ENCODE peak calls at places on chromosomes 7 and 10, in ten cellular contexts. One of them, this sample, is unnamed.

GRCh38 chr10:22334414-22335203 is 10.7 kb upstream of the SPAG6 start:
- DNase-seq in GM12865: no peak
- DNase-seq in OCI-LY7: no peak
- DNase-seq in spleen: peak
- DNase-seq in PC-9: no peak
- DNase-seq in heart right ventricle: no peak
- DNase-seq in H1: peak
- DNase-seq in foreskin fibroblast: no peak
- DNase-seq in fibroblast of lung: no peak
- DNase-seq in osteoblast: peak
- DNase-seq in this sample: no peak

GRCh38 chr10:50405733-50406132 is 154.4 kb upstream of the ASAH2 start:
- DNase-seq in H1: no peak
- DNase-seq in osteoblast: no peak
- DNase-seq in GM12865: no peak
- DNase-seq in PC-9: no peak
- DNase-seq in OCI-LY7: no peak
- DNase-seq in foreskin fibroblast: no peak
- DNase-seq in heart right ventricle: no peak
- DNase-seq in spleen: no peak
- DNase-seq in fibroblast of lung: no peak
- DNase-seq in this sample: no peak

GRCh38 chr10:123995461-123996131 is 97.8 kb downstream of the CHST15 start:
- DNase-seq in spleen: peak
- DNase-seq in fibroblast of lung: peak
- DNase-seq in OCI-LY7: peak
- DNase-seq in foreskin fibroblast: peak
- DNase-seq in osteoblast: peak
- DNase-seq in heart right ventricle: peak
- DNase-seq in PC-9: peak
- DNase-seq in GM12865: peak
- DNase-seq in H1: peak
- DNase-seq in this sample: peak

GRCh38 chr10:4532467-4532866 is 293.5 kb upstream of the AKR1E2 start:
- DNase-seq in osteoblast: peak
- DNase-seq in foreskin fibroblast: peak
- DNase-seq in OCI-LY7: no peak
- DNase-seq in heart right ventricle: no peak
- DNase-seq in PC-9: no peak
- DNase-seq in H1: no peak
- DNase-seq in GM12865: no peak
- DNase-seq in fibroblast of lung: peak
- DNase-seq in spleen: no peak
- DNase-seq in this sample: no peak

GRCh38 chr7:18472161-18472483 is 23.4 kb upstream of the HDAC9 start:
- DNase-seq in heart right ventricle: no peak
- DNase-seq in GM12865: no peak
- DNase-seq in osteoblast: no peak
- DNase-seq in foreskin fibroblast: no peak
- DNase-seq in PC-9: no peak
- DNase-seq in OCI-LY7: no peak
- DNase-seq in fibroblast of lung: no peak
- DNase-seq in spleen: no peak
- DNase-seq in H1: no peak
- DNase-seq in this sample: no peak

GRCh38 chr7:70178787-70179186 is 580.5 kb downstream of the AUTS2 start:
- DNase-seq in PC-9: no peak
- DNase-seq in H1: no peak
- DNase-seq in heart right ventricle: no peak
- DNase-seq in spleen: no peak
- DNase-seq in fibroblast of lung: no peak
- DNase-seq in OCI-LY7: no peak
- DNase-seq in GM12865: no peak
- DNase-seq in osteoblast: no peak
- DNase-seq in foreskin fibroblast: peak
- DNase-seq in this sample: no peak

GRCh38 chr7:21791046-21791445 is 154.7 kb downstream of the CDCA7L start:
- DNase-seq in heart right ventricle: no peak
- DNase-seq in spleen: no peak
- DNase-seq in osteoblast: no peak
- DNase-seq in fibroblast of lung: no peak
- DNase-seq in H1: no peak
- DNase-seq in PC-9: no peak
- DNase-seq in GM12865: no peak
- DNase-seq in foreskin fibroblast: no peak
- DNase-seq in OCI-LY7: no peak
- DNase-seq in this sample: no peak

GRCh38 chr7:95527033-95527775 is 41.5 kb downstream of the ASB4 start:
- DNase-seq in PC-9: peak
- DNase-seq in OCI-LY7: peak
- DNase-seq in foreskin fibroblast: peak
- DNase-seq in H1: peak
- DNase-seq in osteoblast: peak
- DNase-seq in GM12865: peak
- DNase-seq in heart right ventricle: peak
- DNase-seq in fibroblast of lung: peak
- DNase-seq in spleen: peak
- DNase-seq in this sample: no peak

GRCh38 chr7:117157121-117157870 is 165.6 kb downstream of the WNT2 start:
- DNase-seq in GM12865: no peak
- DNase-seq in OCI-LY7: no peak
- DNase-seq in fibroblast of lung: peak
- DNase-seq in osteoblast: peak
- DNase-seq in H1: no peak
- DNase-seq in heart right ventricle: peak
- DNase-seq in foreskin fibroblast: peak
- DNase-seq in spleen: no peak
- DNase-seq in PC-9: peak
- DNase-seq in this sample: peak

GRCh38 chr10:91389636-91390512 is 20.3 kb upstream of the HECTD2 start:
- DNase-seq in heart right ventricle: peak
- DNase-seq in OCI-LY7: peak
- DNase-seq in H1: no peak
- DNase-seq in spleen: no peak
- DNase-seq in osteoblast: peak
- DNase-seq in foreskin fibroblast: peak
- DNase-seq in PC-9: no peak
- DNase-seq in GM12865: peak
- DNase-seq in fibroblast of lung: peak
- DNase-seq in this sample: no peak

GRCh38 chr7:44131173-44132009 is 8.0 kb upstream of the POLD2 start:
- DNase-seq in fibroblast of lung: peak
- DNase-seq in OCI-LY7: peak
- DNase-seq in spleen: no peak
- DNase-seq in H1: no peak
- DNase-seq in GM12865: peak
- DNase-seq in foreskin fibroblast: no peak
- DNase-seq in PC-9: peak
- DNase-seq in osteoblast: peak
- DNase-seq in heart right ventricle: no peak
- DNase-seq in this sample: no peak

GRCh38 chr7:33892945-33893344 is 12.4 kb upstream of the BMPER start:
- DNase-seq in fibroblast of lung: no peak
- DNase-seq in OCI-LY7: no peak
- DNase-seq in spleen: no peak
- DNase-seq in heart right ventricle: no peak
- DNase-seq in foreskin fibroblast: no peak
- DNase-seq in PC-9: no peak
- DNase-seq in H1: no peak
- DNase-seq in GM12865: no peak
- DNase-seq in osteoblast: no peak
- DNase-seq in this sample: no peak

GRCh38 chr7:29921404-29922010 is 68.1 kb downstream of the SCRN1 start:
- DNase-seq in osteoblast: peak
- DNase-seq in H1: peak
- DNase-seq in OCI-LY7: peak
- DNase-seq in fibroblast of lung: peak
- DNase-seq in spleen: no peak
- DNase-seq in heart right ventricle: peak
- DNase-seq in PC-9: peak
- DNase-seq in GM12865: peak
- DNase-seq in foreskin fibroblast: peak
- DNase-seq in this sample: no peak

GRCh38 chr10:76523215-76523614 is 1091.8 kb downstream of the LRMDA start:
- DNase-seq in foreskin fibroblast: no peak
- DNase-seq in fibroblast of lung: peak
- DNase-seq in osteoblast: no peak
- DNase-seq in spleen: peak
- DNase-seq in PC-9: no peak
- DNase-seq in OCI-LY7: no peak
- DNase-seq in GM12865: no peak
- DNase-seq in H1: no peak
- DNase-seq in heart right ventricle: peak
- DNase-seq in this sample: no peak

GRCh38 chr10:78342787-78343186 is 309.1 kb downstream of the RPS24 start:
- DNase-seq in osteoblast: no peak
- DNase-seq in GM12865: no peak
- DNase-seq in H1: peak
- DNase-seq in heart right ventricle: no peak
- DNase-seq in foreskin fibroblast: no peak
- DNase-seq in OCI-LY7: no peak
- DNase-seq in spleen: peak
- DNase-seq in fibroblast of lung: no peak
- DNase-seq in PC-9: no peak
- DNase-seq in this sample: no peak

DNA sequence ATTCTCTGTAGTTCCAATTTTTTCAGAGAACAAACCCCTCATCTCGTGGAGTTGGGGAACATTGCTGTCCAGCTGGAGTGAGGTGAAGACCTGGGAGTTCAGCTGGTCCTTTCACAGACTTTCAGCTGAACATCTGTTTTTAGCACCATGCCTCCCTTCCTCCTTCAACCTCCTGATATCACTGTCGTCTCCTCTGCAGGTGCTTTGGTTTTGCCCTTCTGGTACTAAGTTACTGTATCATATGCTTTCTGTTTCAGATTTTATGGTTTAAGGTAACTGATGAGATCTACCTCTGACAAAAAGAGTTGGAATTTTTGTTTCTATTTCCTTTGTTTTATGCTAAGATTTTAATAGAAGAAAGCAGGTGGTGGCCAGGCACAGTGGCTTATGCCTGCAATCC is 102.9 kb downstream of the ZNF438 start:
- DNase-seq in fibroblast of lung: no peak
- DNase-seq in PC-9: no peak
- DNase-seq in foreskin fibroblast: no peak
- DNase-seq in H1: no peak
- DNase-seq in GM12865: peak
- DNase-seq in osteoblast: no peak
- DNase-seq in OCI-LY7: no peak
- DNase-seq in heart right ventricle: no peak
- DNase-seq in spleen: no peak
- DNase-seq in this sample: no peak
- H3K4me3 ChIP-seq in fibroblast of lung: no peak
- H3K4me3 ChIP-seq in PC-9: no peak
- H3K4me3 ChIP-seq in foreskin fibroblast: no peak
- H3K4me3 ChIP-seq in H1: no peak
- H3K4me3 ChIP-seq in GM12865: peak
- H3K4me3 ChIP-seq in osteoblast: no peak
- H3K4me3 ChIP-seq in OCI-LY7: no peak
- H3K4me3 ChIP-seq in heart right ventricle: no peak
- H3K4me3 ChIP-seq in spleen: no peak
- H3K4me3 ChIP-seq in this sample: no peak

GRCh38 chr7:19964198-19964597 is 190.8 kb upstream of the TMEM196 start:
- DNase-seq in fibroblast of lung: peak
- DNase-seq in OCI-LY7: no peak
- DNase-seq in GM12865: no peak
- DNase-seq in spleen: no peak
- DNase-seq in osteoblast: peak
- DNase-seq in PC-9: no peak
- DNase-seq in heart right ventricle: no peak
- DNase-seq in H1: no peak
- DNase-seq in foreskin fibroblast: no peak
- DNase-seq in this sample: no peak
- TF ChIP-seq CTCF in fibroblast of lung: no peak
- TF ChIP-seq CTCF in OCI-LY7: no peak
- TF ChIP-seq CTCF in GM12865: no peak
- TF ChIP-seq CTCF in spleen: no peak
- TF ChIP-seq CTCF in osteoblast: no peak
- TF ChIP-seq CTCF in PC-9: no peak
- TF ChIP-seq CTCF in heart right ventricle: no peak
- TF ChIP-seq CTCF in H1: no peak
- TF ChIP-seq CTCF in foreskin fibroblast: no peak
- TF ChIP-seq CTCF in this sample: no peak

GRCh38 chr7:88357794-88358533 is 51.3 kb upstream of the STEAP4 start:
- DNase-seq in H1: no peak
- DNase-seq in spleen: no peak
- DNase-seq in OCI-LY7: peak
- DNase-seq in foreskin fibroblast: peak
- DNase-seq in PC-9: no peak
- DNase-seq in GM12865: peak
- DNase-seq in osteoblast: no peak
- DNase-seq in fibroblast of lung: no peak
- DNase-seq in heart right ventricle: no peak
- DNase-seq in this sample: no peak
- H3K4me3 ChIP-seq in H1: no peak
- H3K4me3 ChIP-seq in spleen: no peak
- H3K4me3 ChIP-seq in OCI-LY7: no peak
- H3K4me3 ChIP-seq in foreskin fibroblast: no peak
- H3K4me3 ChIP-seq in PC-9: no peak
- H3K4me3 ChIP-seq in GM12865: peak
- H3K4me3 ChIP-seq in osteoblast: peak
- H3K4me3 ChIP-seq in fibroblast of lung: no peak
- H3K4me3 ChIP-seq in heart right ventricle: peak
- H3K4me3 ChIP-seq in this sample: no peak

GRCh38 chr7:80288175-80289122 is 153.8 kb downstream of the GNAI1 start:
- DNase-seq in GM12865: no peak
- DNase-seq in foreskin fibroblast: peak
- DNase-seq in PC-9: peak
- DNase-seq in osteoblast: peak
- DNase-seq in fibroblast of lung: peak
- DNase-seq in H1: no peak
- DNase-seq in heart right ventricle: no peak
- DNase-seq in OCI-LY7: no peak
- DNase-seq in spleen: no peak
- DNase-seq in this sample: no peak
- TF ChIP-seq CTCF in GM12865: no peak
- TF ChIP-seq CTCF in foreskin fibroblast: no peak
- TF ChIP-seq CTCF in PC-9: peak
- TF ChIP-seq CTCF in osteoblast: no peak
- TF ChIP-seq CTCF in fibroblast of lung: no peak
- TF ChIP-seq CTCF in H1: no peak
- TF ChIP-seq CTCF in heart right ventricle: no peak
- TF ChIP-seq CTCF in OCI-LY7: no peak
- TF ChIP-seq CTCF in spleen: no peak
- TF ChIP-seq CTCF in this sample: no peak

GRCh38 chr10:112261281-112261822 is 21.8 kb upstream of the TECTB start:
- DNase-seq in foreskin fibroblast: peak
- DNase-seq in spleen: no peak
- DNase-seq in GM12865: no peak
- DNase-seq in OCI-LY7: no peak
- DNase-seq in fibroblast of lung: peak
- DNase-seq in osteoblast: no peak
- DNase-seq in H1: no peak
- DNase-seq in PC-9: no peak
- DNase-seq in heart right ventricle: no peak
- DNase-seq in this sample: peak
- H3K4me3 ChIP-seq in foreskin fibroblast: no peak
- H3K4me3 ChIP-seq in spleen: no peak
- H3K4me3 ChIP-seq in GM12865: no peak
- H3K4me3 ChIP-seq in OCI-LY7: no peak
- H3K4me3 ChIP-seq in fibroblast of lung: no peak
- H3K4me3 ChIP-seq in osteoblast: no peak
- H3K4me3 ChIP-seq in H1: no peak
- H3K4me3 ChIP-seq in PC-9: no peak
- H3K4me3 ChIP-seq in heart right ventricle: no peak
- H3K4me3 ChIP-seq in this sample: no peak